ENCODE peak calls at places on chromosomes 13 and 19, in six cellular contexts. I is PC-9; H is NCI-H2227 treated with DMSO at 0.1 percent for 48 hours; B is NAMALWA; G is stimulated activated CD8-positive, alpha-beta memory T cell treated with anti-CD3 and anti-CD28 coated beads, Interleukin-15, amount 100 ng/mL, for 4 hours; M is Right ventricle myocardium superior. J is an unnamed sample.

GRCh38 chr19:1266818-1267440 is 2.2 kb upstream of the CIRBP start:
- DNase-seq in I (no peak), G (no peak), H (no peak), M (peak), B (peak), J (peak)

GRCh38 chr13:100789968-100790367 is 115.4 kb upstream of the TMTC4 start:
- DNase-seq in I (no peak), M (no peak), H (no peak), B (no peak), G (no peak), J (no peak)

GRCh38 chr19:572891-573825 is 762 bp downstream of the BSG start:
- DNase-seq in G (no peak), M (peak), H (no peak), I (no peak), B (peak), J (no peak)

GRCh38 chr19:3047307-3048189 is 14.7 kb downstream of the TLE5 start:
- DNase-seq in I (peak), H (peak), M (peak), G (no peak), B (no peak), J (peak)

GRCh38 chr19:16828990-16829821 is at the start of gene SIN3B:
- DNase-seq in H (peak), I (peak), B (peak), M (peak), G (peak), J (peak)

GRCh38 chr19:2982983-2983350 is 5.6 kb downstream of the TLE6 start:
- DNase-seq in B (no peak), I (no peak), G (no peak), H (no peak), M (peak), J (peak)

GRCh38 chr13:40283666-40284065 is 382.8 kb downstream of the FOXO1 start:
- DNase-seq in H (no peak), B (no peak), G (no peak), M (no peak), I (peak), J (no peak)

GRCh38 chr19:37007587-37008220 is 70.5 kb upstream of the ZNF420 start:
- DNase-seq in M (peak), H (peak), I (no peak), G (no peak), B (no peak), J (no peak)

GRCh38 chr19:31226536-31226935 is 122.7 kb downstream of the TSHZ3 start:
- DNase-seq in M (no peak), H (no peak), G (no peak), B (no peak), I (no peak), J (no peak)

GRCh38 chr13:87444135-87444534 is 227.0 kb upstream of the SLITRK5 start:
- DNase-seq in M (no peak), I (no peak), B (peak), H (no peak), G (no peak), J (no peak)

GRCh38 chr13:104015646-104016396 is 949.6 kb upstream of the SLC10A2 start:
- DNase-seq in G (no peak), M (no peak), B (no peak), I (no peak), H (no peak), J (no peak)

J was measured in BE2C.